ENCODE peak calls at places on chromosome 1, in eight cellular contexts. N is chondrocyte; S is PC-3; F is COR-L47; U is left colon; A is activated T-helper 1 cell treated with anti-CD3 and anti-CD28 coated beads, Interleukin-2, amount 50 U/mL, for 16 hours; D is osteocyte; C is KBM-7. T is an unnamed sample.

GRCh38 chr1:207085887-207086286 is 2.8 kb upstream of the C4BPB start:
- DNase-seq in A (no peak), C (no peak), D (no peak), F (no peak), S (no peak), U (no peak), N (no peak), T (no peak)

GRCh38 chr1:85326851-85327250 is 50.4 kb upstream of the BCL10 start:
- DNase-seq in C (no peak), U (no peak), A (no peak), F (no peak), N (no peak), S (no peak), D (no peak), T (no peak)

GRCh38 chr1:99677416-99677815 is 31.5 kb downstream of the PALMD start:
- DNase-seq in N (no peak), U (no peak), F (no peak), S (peak), D (no peak), C (no peak), A (no peak), T (no peak)

GRCh38 chr1:231423648-231424047 is 1.6 kb upstream of the EGLN1 start:
- DNase-seq in C (no peak), N (no peak), F (peak), S (peak), D (no peak), A (no peak), U (no peak), T (no peak)

GRCh38 chr1:208174200-208174599 is 70.0 kb downstream of the PLXNA2 start:
- DNase-seq in C (no peak), D (no peak), N (no peak), A (no peak), F (no peak), S (no peak), U (no peak), T (peak)

GRCh38 chr1:116373451-116374339 is 651 bp downstream of the ATP1A1 start:
- DNase-seq in S (peak), N (peak), U (peak), F (no peak), D (no peak), A (peak), C (peak), T (peak)

GRCh38 chr1:37822942-37823865 is 15.2 kb upstream of the YRDC start:
- DNase-seq in F (no peak), U (no peak), S (peak), C (no peak), D (no peak), A (no peak), N (no peak), T (no peak)

GRCh38 chr1:153259387-153259786 is at the start of gene LORICRIN:
- DNase-seq in A (no peak), U (no peak), F (no peak), N (no peak), D (no peak), C (no peak), S (no peak), T (no peak)

GRCh38 chr1:902023-902422 is 21.7 kb upstream of the SAMD11 start:
- DNase-seq in S (no peak), N (peak), C (no peak), D (no peak), A (no peak), F (no peak), U (no peak), T (no peak)

GRCh38 chr1:2103901-2104590 is 53.8 kb downstream of the PRKCZ start:
- DNase-seq in A (no peak), N (peak), S (no peak), F (no peak), C (no peak), U (no peak), D (no peak), T (no peak)

T was measured in K562.